ENCODE peak calls at places on chromosomes 3 and 15, in five cellular contexts. U, A, N, H and I are unnamed samples.

GRCh38 chr3:62554264-62554799 is 181.0 kb upstream of the FEZF2 start:
- DNase-seq in U (peak), A (no peak), N (no peak), H (no peak), I (no peak)

GRCh38 chr3:132843851-132844565 is 121.8 kb upstream of the NPHP3 start:
- DNase-seq in U (peak), A (no peak), N (peak), H (no peak), I (no peak)

GRCh38 chr15:35381328-35381727 is 164.6 kb downstream of the DPH6 start:
- DNase-seq in U (no peak), A (no peak), N (no peak), H (no peak), I (no peak)

GRCh38 chr3:10551821-10552630 is 46.6 kb upstream of the ATP2B2 start:
- DNase-seq in U (no peak), A (no peak), N (peak), H (peak), I (no peak)

GRCh38 chr3:172034786-172035685 is 4.3 kb upstream of the FNDC3B start:
- DNase-seq in U (peak), A (peak), N (no peak), H (no peak), I (no peak)

GRCh38 chr3:127671523-127672428 is 976 bp upstream of the ABTB1 start:
- DNase-seq in U (peak), A (no peak), N (no peak), H (no peak), I (no peak)

GRCh38 chr3:117047951-117048705 is 338.5 kb downstream of the TUSC7 start:
- DNase-seq in U (no peak), A (no peak), N (no peak), H (no peak), I (no peak)

GRCh38 chr15:78906310-78906608 is 33.6 kb downstream of the MORF4L1 start:
- DNase-seq in U (no peak), A (peak), N (no peak), H (peak), I (peak)

GRCh38 chr3:7733933-7734332 is 767.7 kb upstream of the LMCD1 start:
- DNase-seq in U (no peak), A (no peak), N (no peak), H (no peak), I (no peak)

GRCh38 chr15:75947117-75947516 is 43.4 kb downstream of the FBXO22 start:
- DNase-seq in U (no peak), A (peak), N (no peak), H (peak), I (no peak)

GRCh38 chr15:74306801-74307217 is 60.6 kb downstream of the CYP11A1 start:
- DNase-seq in U (peak), A (no peak), N (no peak), H (no peak), I (no peak)

GRCh38 chr3:10292505-10293419 is at the start of gene GHRL:
- DNase-seq in U (no peak), A (no peak), N (no peak), H (no peak), I (no peak)

GRCh38 chr3:126474498-126475410 is 937 bp downstream of the ZXDC start:
- DNase-seq in U (peak), A (peak), N (no peak), H (no peak), I (no peak)

GRCh38 chr3:188527389-188527788 is 373.4 kb downstream of the LPP start:
- DNase-seq in U (no peak), A (no peak), N (no peak), H (no peak), I (no peak)

GRCh38 chr3:43296565-43296964 is 10.2 kb downstream of the SNRK start:
- DNase-seq in U (no peak), A (no peak), N (peak), H (no peak), I (no peak)

GRCh38 chr3:57910988-57911387 is 97.2 kb upstream of the FLNB start:
- DNase-seq in U (peak), A (peak), N (no peak), H (no peak), I (no peak)

GRCh38 chr15:92005154-92005553 is 151.6 kb downstream of the SLCO3A1 start:
- DNase-seq in U (no peak), A (no peak), N (no peak), H (no peak), I (no peak)

GRCh38 chr15:45642203-45642932 is 7.5 kb downstream of the SQOR start:
- DNase-seq in U (no peak), A (peak), N (no peak), H (peak), I (peak)

GRCh38 chr3:121552379-121552778 is 6.6 kb upstream of the POLQ start:
- DNase-seq in U (no peak), A (no peak), N (no peak), H (no peak), I (no peak)
- TF ChIP-seq CTCF in U (no peak), A (no peak), N (no peak), H (no peak), I (no peak)

GRCh38 chr3:50415066-50415465 is 55.7 kb upstream of the TMEM115 start:
- DNase-seq in U (no peak), A (no peak), N (no peak), H (no peak), I (no peak)
- TF ChIP-seq CTCF in U (peak), A (peak), N (no peak), H (no peak), I (no peak)

GRCh38 chr3:190321789-190322603 is at the start of gene CLDN1:
- DNase-seq in U (peak), A (peak), N (peak), H (no peak), I (peak)

GRCh38 chr3:190319660-190320059 is 2.6 kb downstream of the CLDN1 start:
- DNase-seq in U (no peak), A (no peak), N (no peak), H (no peak), I (no peak)

GRCh38 chr3:190323241-190323617 is 983 bp upstream of the CLDN1 start:
- DNase-seq in U (no peak), A (no peak), N (no peak), H (no peak), I (no peak)

GRCh38 chr3:190320594-190321362 is 1.5 kb downstream of the CLDN1 start:
- DNase-seq in U (no peak), A (no peak), N (no peak), H (no peak), I (no peak)

GRCh38 chr3:190322604-190323240 is 476 bp upstream of the CLDN1 start:
- DNase-seq in U (no peak), A (no peak), N (no peak), H (no peak), I (no peak)
- TF ChIP-seq CTCF in U (no peak), A (no peak), N (no peak), H (no peak), I (no peak)

GRCh38 chr3:124887177-124887995 is at the start of gene ITGB5:
- DNase-seq in U (peak), A (peak), N (no peak), H (no peak), I (peak)
- TF ChIP-seq CTCF in U (no peak), A (no peak), N (no peak), H (no peak), I (no peak)

GRCh38 chr3:113498221-113499005 is 16.5 kb downstream of the SPICE1 start:
- DNase-seq in U (no peak), A (peak), N (no peak), H (no peak), I (peak)

GRCh38 chr3:113499081-113499480 is 15.9 kb downstream of the SPICE1 start:
- DNase-seq in U (no peak), A (no peak), N (no peak), H (no peak), I (no peak)

GRCh38 chr3:113496924-113497323 is 18.0 kb downstream of the SPICE1 start:
- DNase-seq in U (no peak), A (peak), N (no peak), H (no peak), I (no peak)

DNA sequence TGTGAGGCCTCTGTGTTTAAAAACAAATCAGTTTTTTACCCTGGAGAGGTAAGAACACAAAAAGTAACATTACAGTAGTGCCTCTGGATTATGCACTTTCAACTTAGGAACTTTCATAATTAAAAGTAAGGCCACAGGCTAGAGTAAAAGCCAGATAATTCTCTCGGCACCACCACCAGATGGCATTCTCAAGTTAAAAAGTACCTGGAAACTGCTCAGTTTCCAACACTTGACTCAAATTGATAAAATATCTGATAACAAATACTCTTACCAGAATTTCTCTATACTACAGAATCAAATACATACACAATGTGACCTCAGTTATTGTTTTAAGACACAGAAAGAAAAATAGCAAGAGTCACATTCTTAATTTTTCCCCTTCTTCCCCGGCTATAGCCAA is 19.9 kb downstream of the SPICE1 start:
- DNase-seq in U (peak), A (peak), N (peak), H (no peak), I (no peak)
- TF ChIP-seq CTCF in U (peak), A (peak), N (peak), H (peak), I (peak)

GRCh38 chr15:31401282-31401681 is 74.6 kb downstream of the KLF13 start:
- DNase-seq in U (no peak), A (no peak), N (no peak), H (no peak), I (no peak)
- TF ChIP-seq CTCF in U (no peak), A (no peak), N (no peak), H (no peak), I (no peak)

DNA sequence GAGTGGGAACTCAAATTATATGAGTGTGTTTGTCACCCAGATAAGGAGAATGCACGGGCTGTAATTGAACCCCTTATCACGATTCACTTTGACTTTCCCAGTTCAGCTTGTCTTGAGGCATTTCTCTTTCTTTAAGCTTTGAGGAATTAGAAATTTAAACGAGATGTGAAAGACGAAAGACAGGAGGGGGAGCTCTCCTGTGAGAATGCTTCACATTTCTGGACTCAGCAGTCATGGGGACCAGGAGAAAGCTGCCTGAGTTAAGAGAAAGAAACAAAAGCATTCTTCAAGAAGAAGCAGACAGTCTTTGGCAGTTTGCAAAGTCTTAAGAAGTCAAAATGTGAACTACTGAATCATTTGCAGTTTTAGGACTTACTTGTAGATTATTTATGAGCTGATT is 205.6 kb downstream of the NECTIN3 start:
- DNase-seq in U (peak), A (peak), N (no peak), H (peak), I (peak)
- TF ChIP-seq CTCF in U (peak), A (peak), N (no peak), H (peak), I (peak)

DNA sequence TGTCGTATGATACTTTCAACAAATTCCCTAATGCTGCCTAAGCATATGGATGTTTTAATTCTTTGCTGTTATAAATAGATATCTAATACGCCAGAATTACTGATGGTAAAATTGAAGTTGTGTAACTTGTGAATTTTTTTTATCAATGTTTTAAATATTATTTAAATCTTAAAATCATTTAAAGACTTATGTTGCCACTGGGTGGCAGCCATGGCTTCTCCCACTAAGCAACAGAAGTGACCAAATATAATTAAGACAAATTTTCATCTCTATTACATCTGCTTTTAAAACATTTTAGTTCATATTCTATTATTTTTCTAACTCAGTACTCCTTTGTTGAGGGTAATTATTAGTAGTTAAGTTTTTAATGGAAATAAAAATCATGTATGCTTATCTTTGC is 8.1 kb upstream of the IL20RB start:
- DNase-seq in U (no peak), A (no peak), N (no peak), H (no peak), I (no peak)
- TF ChIP-seq CTCF in U (no peak), A (peak), N (no peak), H (peak), I (peak)

GRCh38 chr15:55742498-55742926 is 440 bp downstream of the PRTG start:
- DNase-seq in U (peak), A (no peak), N (no peak), H (no peak), I (no peak)
- TF ChIP-seq CTCF in U (no peak), A (peak), N (no peak), H (no peak), I (no peak)